ENCODE peak calls at places on chromosomes 5 and 9, in nine cellular contexts. M is SK-N-SH, D is A549, G is K562, I is GM23338, R is HCT116, T is Panc1, V is GM12878, A is HepG2. Q is an unnamed sample.

GRCh38 chr9:93435386-93435785 is 16.1 kb upstream of the FAM120A start:
- DNase-seq in A (no peak), D (no peak), R (no peak), T (no peak), I (no peak), V (no peak), M (no peak), G (no peak), Q (no peak)

GRCh38 chr9:94913550-94913949 is 187.1 kb downstream of the AOPEP start:
- DNase-seq in I (peak), R (no peak), M (no peak), D (no peak), A (peak), T (no peak), V (no peak), G (no peak), Q (no peak)

GRCh38 chr5:150320048-150320555 is 17.4 kb upstream of the ARSI start:
- DNase-seq in D (peak), A (no peak), G (no peak), V (no peak), M (no peak), I (no peak), R (no peak), T (no peak), Q (no peak)

GRCh38 chr5:158155087-158155486 is 296.1 kb upstream of the CLINT1 start:
- DNase-seq in D (no peak), I (no peak), A (no peak), V (no peak), M (no peak), T (no peak), R (no peak), G (no peak), Q (no peak)

GRCh38 chr9:136512651-136513066 is 29.8 kb upstream of the SEC16A start:
- DNase-seq in G (peak), T (no peak), M (peak), D (no peak), I (peak), V (no peak), R (no peak), A (no peak), Q (no peak)

GRCh38 chr5:19479562-19479961 is 508.4 kb downstream of the CDH18 start:
- DNase-seq in M (no peak), G (no peak), A (no peak), I (no peak), T (no peak), D (no peak), R (no peak), V (no peak), Q (no peak)

GRCh38 chr5:135229679-135230132 is 169.3 kb downstream of the MACROH2A1 start:
- DNase-seq in R (no peak), T (no peak), A (peak), G (no peak), V (no peak), I (no peak), D (peak), M (no peak), Q (no peak)

GRCh38 chr5:176369934-176370711 is 4.8 kb downstream of the ARL10 start:
- DNase-seq in T (no peak), V (no peak), G (no peak), R (no peak), M (no peak), I (no peak), D (no peak), A (no peak), Q (no peak)

GRCh38 chr9:99105152-99106043 is 485 bp downstream of the TGFBR1 start:
- DNase-seq in A (peak), T (no peak), M (peak), V (no peak), D (peak), R (no peak), I (peak), G (peak), Q (peak)

GRCh38 chr5:130243641-130244040 is 339.4 kb downstream of the CHSY3 start:
- DNase-seq in I (peak), A (no peak), R (no peak), D (no peak), T (no peak), G (no peak), M (no peak), V (no peak), Q (no peak)

GRCh38 chr9:37818849-37819248 is 18.3 kb downstream of the DCAF10 start:
- DNase-seq in T (no peak), V (no peak), A (no peak), R (no peak), I (no peak), G (no peak), D (no peak), M (no peak), Q (no peak)

GRCh38 chr9:21591221-21592062 is 109.3 kb upstream of the IFNE start:
- DNase-seq in I (peak), A (peak), G (no peak), T (peak), D (peak), R (peak), V (no peak), M (no peak), Q (peak)

GRCh38 chr9:129671519-129671918 is 6.1 kb downstream of the PRRX2 start:
- DNase-seq in A (no peak), T (no peak), I (no peak), R (no peak), M (no peak), V (no peak), D (no peak), G (no peak), Q (no peak)

GRCh38 chr5:133471699-133472098 is 140.6 kb downstream of the FSTL4 start:
- DNase-seq in M (no peak), T (no peak), G (peak), D (no peak), I (peak), V (no peak), R (no peak), A (no peak), Q (no peak)
- TF ChIP-seq CTCF in M (no peak), T (no peak), G (peak), D (no peak), I (peak), V (peak), R (no peak), A (no peak), Q (no peak)

DNA sequence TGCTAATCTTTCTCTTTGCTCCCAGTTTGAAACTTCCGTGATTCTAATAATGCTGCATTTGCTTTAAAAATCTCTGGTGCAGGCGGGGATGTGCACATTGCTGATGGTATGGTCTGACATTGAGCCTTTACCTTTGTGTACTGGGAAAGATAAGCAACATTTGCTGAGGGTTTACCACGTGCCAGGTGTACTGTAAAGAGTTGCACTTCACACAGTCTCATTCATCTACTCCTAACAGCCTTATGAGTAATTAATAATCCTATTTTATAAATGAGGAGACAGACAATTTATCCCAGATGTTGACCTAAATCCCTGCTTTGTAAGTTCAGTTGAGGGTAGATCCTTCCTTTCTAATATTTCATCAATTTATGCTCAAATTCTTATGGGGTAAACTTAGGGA is 726 bp upstream of the ADGRV1 start:
- DNase-seq in G (no peak), A (no peak), D (no peak), I (no peak), V (no peak), M (no peak), R (no peak), T (no peak), Q (no peak)
- TF ChIP-seq REST in G (no peak), A (no peak), D (no peak), I (no peak), V (no peak), M (no peak), R (no peak), T (no peak), Q (no peak)

GRCh38 chr9:121399883-121400607 is 30.0 kb upstream of the STOM start:
- DNase-seq in T (peak), A (peak), D (peak), V (peak), G (peak), I (peak), M (peak), R (peak), Q (peak)
- TF ChIP-seq CTCF in T (peak), A (peak), D (peak), V (peak), G (peak), I (peak), M (peak), R (peak), Q (peak)

DNA sequence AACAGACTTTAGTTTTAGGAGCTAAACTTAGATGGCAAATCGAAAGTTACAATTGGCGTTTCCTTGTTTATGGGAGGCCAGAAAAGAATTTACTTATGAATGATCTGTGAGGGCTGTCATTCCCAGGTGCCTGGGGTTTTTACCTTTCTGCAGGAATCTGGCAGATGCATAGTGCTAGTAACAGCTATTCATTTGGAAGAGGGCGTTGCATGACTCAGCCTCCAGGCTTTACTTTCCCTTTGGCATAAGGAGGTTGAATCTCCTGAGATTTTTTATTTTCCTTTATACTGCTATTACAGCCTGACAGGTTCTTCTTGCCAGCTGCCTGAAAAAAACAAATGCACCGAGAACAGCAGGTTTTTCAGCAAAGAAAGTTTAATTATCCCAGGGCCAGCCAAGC is 30.0 kb downstream of the CARD6 start:
- DNase-seq in M (no peak), G (no peak), D (no peak), T (no peak), I (peak), V (no peak), A (no peak), R (no peak), Q (no peak)
- TF ChIP-seq REST in M (no peak), G (no peak), D (no peak), T (no peak), I (no peak), V (no peak), A (no peak), R (no peak), Q (no peak)

DNA sequence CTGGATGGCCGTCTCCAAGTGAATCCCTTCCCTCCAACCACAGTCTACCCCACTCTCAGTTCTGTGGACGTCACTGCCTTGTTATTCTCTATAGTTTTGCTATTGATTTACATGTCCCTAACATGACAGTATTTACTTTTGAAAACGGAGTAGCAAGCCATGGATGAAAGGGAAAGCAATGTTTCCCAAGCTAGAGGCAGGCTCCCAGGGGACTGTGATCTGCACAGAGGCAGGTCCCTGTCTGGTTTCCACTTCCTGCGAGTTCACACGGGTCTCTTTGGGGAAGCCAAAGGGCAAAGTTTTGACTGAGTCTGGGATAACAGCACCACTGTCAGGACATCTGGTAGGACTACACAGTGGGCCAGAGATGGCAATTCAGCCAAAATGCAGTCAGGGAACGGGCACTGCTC is 12.7 kb downstream of the C9orf153 start:
- DNase-seq in D (peak), A (peak), G (no peak), T (no peak), R (no peak), I (peak), V (peak), M (no peak), Q (no peak)
- TF ChIP-seq CTCF in D (no peak), A (peak), G (no peak), T (no peak), R (no peak), I (peak), V (peak), M (no peak), Q (no peak)

GRCh38 chr9:126822873-126823272 is 18.0 kb downstream of the ZBTB43 start:
- DNase-seq in G (no peak), V (no peak), D (no peak), T (no peak), A (no peak), I (no peak), R (no peak), M (no peak), Q (no peak)
- TF ChIP-seq REST in G (no peak), V (no peak), D (no peak), T (no peak), A (no peak), I (no peak), R (no peak), M (no peak), Q (no peak)

GRCh38 chr5:60395712-60396329 is 304.1 kb downstream of the DEPDC1B start:
- DNase-seq in A (no peak), G (no peak), V (no peak), I (peak), D (no peak), T (no peak), M (no peak), R (no peak), Q (no peak)
- TF ChIP-seq CTCF in A (no peak), G (peak), V (no peak), I (peak), D (no peak), T (peak), M (peak), R (peak), Q (no peak)